ENCODE peak calls at places on chromosomes 3 and 15, in five cellular contexts. N, I, Z, U and K are unnamed samples.

GRCh38 chr3:197809356-197810020 is 18.4 kb downstream of the LRCH3 start:
- DNase-seq in N (no peak), I (peak), Z (peak), U (no peak), K (no peak)

GRCh38 chr15:39627456-39628130 is 46.7 kb downstream of the THBS1 start:
- DNase-seq in N (no peak), I (no peak), Z (no peak), U (no peak), K (no peak)

GRCh38 chr3:77871436-77871835 is 831.5 kb downstream of the ROBO2 start:
- DNase-seq in N (no peak), I (no peak), Z (no peak), U (no peak), K (no peak)

GRCh38 chr15:38758001-38758400 is 193.4 kb upstream of the RASGRP1 start:
- DNase-seq in N (no peak), I (peak), Z (peak), U (no peak), K (no peak)

GRCh38 chr3:98560911-98561310 is 29.1 kb downstream of the GPR15 start:
- DNase-seq in N (no peak), I (no peak), Z (no peak), U (no peak), K (no peak)

GRCh38 chr3:195003006-195003892 is 267.7 kb downstream of the XXYLT1 start:
- DNase-seq in N (no peak), I (peak), Z (peak), U (peak), K (no peak)

GRCh38 chr15:32030795-32031194 is 480 bp downstream of the CHRNA7 start:
- DNase-seq in N (no peak), I (no peak), Z (no peak), U (no peak), K (no peak)

GRCh38 chr3:85193565-85193964 is 234.8 kb downstream of the CADM2 start:
- DNase-seq in N (no peak), I (no peak), Z (no peak), U (no peak), K (no peak)

GRCh38 chr3:83765971-83766370 is 1192.8 kb upstream of the CADM2 start:
- DNase-seq in N (no peak), I (no peak), Z (no peak), U (no peak), K (no peak)

GRCh38 chr3:60323651-60324050 is 927.6 kb downstream of the FHIT start:
- DNase-seq in N (no peak), I (no peak), Z (no peak), U (no peak), K (no peak)

GRCh38 chr3:192879346-192880031 is 38.2 kb downstream of the MB21D2 start:
- DNase-seq in N (no peak), I (peak), Z (peak), U (no peak), K (no peak)

GRCh38 chr15:73688455-73688854 is 4.3 kb downstream of the CD276 start:
- DNase-seq in N (no peak), I (peak), Z (no peak), U (no peak), K (no peak)

GRCh38 chr15:51089699-51090098 is 5.0 kb downstream of the TNFAIP8L3 start:
- DNase-seq in N (no peak), I (peak), Z (peak), U (no peak), K (no peak)

GRCh38 chr15:36591534-36592411 is 12.3 kb downstream of the CDIN1 start:
- DNase-seq in N (no peak), I (peak), Z (peak), U (peak), K (no peak)

GRCh38 chr3:32630266-32630665 is 54.7 kb upstream of the CNOT10 start:
- DNase-seq in N (no peak), I (peak), Z (peak), U (no peak), K (no peak)

GRCh38 chr3:184676927-184677326 is 34.9 kb downstream of the MAGEF1 start:
- DNase-seq in N (no peak), I (no peak), Z (no peak), U (no peak), K (no peak)

GRCh38 chr15:25616471-25616870 is 177.6 kb upstream of the UBE3A start:
- DNase-seq in N (no peak), I (no peak), Z (no peak), U (no peak), K (no peak)

GRCh38 chr15:85408270-85408746 is 27.9 kb downstream of the AKAP13 start:
- DNase-seq in N (no peak), I (no peak), Z (no peak), U (no peak), K (no peak)

GRCh38 chr3:188294823-188295487 is 141.0 kb downstream of the LPP start:
- DNase-seq in N (no peak), I (peak), Z (peak), U (no peak), K (no peak)

GRCh38 chr3:171328419-171329082 is 131.7 kb downstream of the TNIK start:
- DNase-seq in N (peak), I (peak), Z (peak), U (no peak), K (no peak)

GRCh38 chr15:20294651-20295237 is 246.9 kb downstream of the GOLGA6L6 start:
- DNase-seq in N (no peak), I (no peak), Z (no peak), U (no peak), K (no peak)

GRCh38 chr3:10339376-10339955 is 18.6 kb upstream of the SEC13 start:
- DNase-seq in N (no peak), I (no peak), Z (no peak), U (no peak), K (no peak)

GRCh38 chr3:140186421-140186920 is 251.5 kb downstream of the CLSTN2 start:
- DNase-seq in N (no peak), I (peak), Z (peak), U (no peak), K (no peak)

GRCh38 chr3:113374078-113374477 is 67.2 kb downstream of the CFAP44 start:
- DNase-seq in N (no peak), I (no peak), Z (no peak), U (no peak), K (no peak)

GRCh38 chr15:50144342-50145120 is 25.5 kb upstream of the ATP8B4 start:
- DNase-seq in N (no peak), I (no peak), Z (no peak), U (no peak), K (no peak)

GRCh38 chr15:41782486-41783271 is 8.4 kb downstream of the MAPKBP1 start:
- DNase-seq in N (no peak), I (no peak), Z (no peak), U (no peak), K (no peak)

GRCh38 chr3:30810617-30811016 is 83.8 kb downstream of the GADL1 start:
- DNase-seq in N (no peak), I (peak), Z (no peak), U (peak), K (no peak)

GRCh38 chr3:38662544-38662943 is 13.1 kb upstream of the SCN5A start:
- DNase-seq in N (no peak), I (peak), Z (peak), U (no peak), K (no peak)

GRCh38 chr3:104519968-104520655 is 846.6 kb upstream of the ALCAM start:
- DNase-seq in N (no peak), I (no peak), Z (peak), U (no peak), K (no peak)

GRCh38 chr3:38613426-38613825 is 36.1 kb downstream of the SCN5A start:
- DNase-seq in N (no peak), I (no peak), Z (no peak), U (no peak), K (no peak)

GRCh38 chr3:23806322-23807160 is 786 bp downstream of the UBE2E1 start:
- DNase-seq in N (peak), I (peak), Z (peak), U (peak), K (no peak)

GRCh38 chr3:171974986-171975837 is 64.2 kb upstream of the FNDC3B start:
- DNase-seq in N (no peak), I (peak), Z (peak), U (no peak), K (no peak)

GRCh38 chr3:124582621-124583437 is 147.4 kb upstream of the UMPS start:
- DNase-seq in N (no peak), I (no peak), Z (no peak), U (no peak), K (no peak)

GRCh38 chr3:106339551-106339950 is 470.7 kb upstream of the CBLB start:
- DNase-seq in N (no peak), I (no peak), Z (peak), U (no peak), K (no peak)

GRCh38 chr15:79004336-79004735 is 59.5 kb upstream of the CTSH start:
- DNase-seq in N (no peak), I (peak), Z (peak), U (no peak), K (no peak)

GRCh38 chr3:55172913-55173312 is 245.1 kb upstream of the LRTM1 start:
- DNase-seq in N (no peak), I (no peak), Z (no peak), U (no peak), K (no peak)
- H3K4me3 ChIP-seq in N (no peak), I (no peak), Z (no peak), U (no peak), K (no peak)

DNA sequence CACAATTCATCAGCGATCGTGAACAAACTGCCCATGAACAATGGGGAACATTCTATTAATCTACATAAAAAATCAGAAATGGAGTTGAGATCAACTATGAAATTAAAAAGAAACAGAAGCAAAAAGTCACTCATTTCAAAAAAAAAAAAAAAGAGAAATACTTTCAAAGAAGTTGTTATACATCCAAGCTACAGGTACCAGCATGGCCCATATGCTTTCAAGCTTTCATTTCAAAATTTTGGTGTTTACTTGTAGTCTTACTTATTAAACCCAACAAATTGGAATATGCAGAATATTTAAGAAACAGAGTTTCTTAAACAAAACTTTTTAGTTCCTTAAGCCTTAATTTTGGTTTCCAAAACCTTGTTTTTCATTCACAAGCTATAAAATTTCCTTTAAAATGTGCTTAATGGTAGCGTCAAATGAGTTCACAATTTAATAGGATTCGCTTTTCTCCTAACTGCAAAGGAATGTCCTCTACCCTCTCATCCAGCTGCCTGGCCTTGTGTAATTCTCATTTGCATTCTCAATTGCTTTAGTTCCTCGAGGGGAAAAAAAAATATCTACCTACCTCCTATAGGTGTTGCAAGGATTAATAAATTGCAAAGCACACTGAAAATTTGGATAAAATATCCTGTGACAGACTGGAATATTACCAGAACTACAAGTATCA is 565.2 kb downstream of the ROBO1 start:
- DNase-seq in N (no peak), I (no peak), Z (no peak), U (no peak), K (no peak)
- H3K4me3 ChIP-seq in N (no peak), I (no peak), Z (no peak), U (no peak), K (no peak)

GRCh38 chr15:69300129-69300588 is 1.4 kb downstream of the PAQR5 start:
- DNase-seq in N (no peak), I (no peak), Z (no peak), U (no peak), K (no peak)
- H3K4me3 ChIP-seq in N (no peak), I (no peak), Z (no peak), U (no peak), K (no peak)

GRCh38 chr15:99250001-99250400 is 620 bp upstream of the TTC23 start:
- DNase-seq in N (no peak), I (no peak), Z (no peak), U (no peak), K (no peak)

GRCh38 chr15:99250494-99251435 is 516 bp upstream of the LRRC28 start:
- DNase-seq in N (peak), I (peak), Z (peak), U (peak), K (peak)

GRCh38 chr15:99247063-99247462 is 2.3 kb downstream of the TTC23 start:
- DNase-seq in N (no peak), I (no peak), Z (no peak), U (no peak), K (no peak)

GRCh38 chr15:99249270-99249817 is at the start of gene TTC23:
- DNase-seq in N (no peak), I (peak), Z (peak), U (no peak), K (no peak)

GRCh38 chr15:99248000-99248727 is 1.2 kb downstream of the TTC23 start:
- DNase-seq in N (no peak), I (no peak), Z (no peak), U (no peak), K (no peak)
- H3K4me3 ChIP-seq in N (no peak), I (peak), Z (peak), U (peak), K (no peak)

GRCh38 chr3:53495091-53495517 is 693 bp downstream of the CACNA1D start:
- DNase-seq in N (no peak), I (no peak), Z (no peak), U (no peak), K (no peak)

GRCh38 chr3:53495518-53496501 is 1.4 kb downstream of the CACNA1D start:
- DNase-seq in N (no peak), I (no peak), Z (no peak), U (no peak), K (peak)

GRCh38 chr3:53491276-53491675 is 3.1 kb upstream of the CACNA1D start:
- DNase-seq in N (no peak), I (no peak), Z (no peak), U (no peak), K (no peak)

GRCh38 chr3:53493997-53494791 is at the start of gene CACNA1D:
- DNase-seq in N (no peak), I (peak), Z (no peak), U (no peak), K (no peak)

GRCh38 chr3:53493618-53493996 is 804 bp upstream of the CACNA1D start:
- DNase-seq in N (no peak), I (no peak), Z (no peak), U (no peak), K (no peak)
- H3K4me3 ChIP-seq in N (no peak), I (no peak), Z (no peak), U (peak), K (peak)

GRCh38 chr15:90886291-90886614 is 1.9 kb downstream of the FES start:
- DNase-seq in N (no peak), I (no peak), Z (no peak), U (no peak), K (no peak)
- H3K4me3 ChIP-seq in N (no peak), I (no peak), Z (no peak), U (no peak), K (no peak)

DNA sequence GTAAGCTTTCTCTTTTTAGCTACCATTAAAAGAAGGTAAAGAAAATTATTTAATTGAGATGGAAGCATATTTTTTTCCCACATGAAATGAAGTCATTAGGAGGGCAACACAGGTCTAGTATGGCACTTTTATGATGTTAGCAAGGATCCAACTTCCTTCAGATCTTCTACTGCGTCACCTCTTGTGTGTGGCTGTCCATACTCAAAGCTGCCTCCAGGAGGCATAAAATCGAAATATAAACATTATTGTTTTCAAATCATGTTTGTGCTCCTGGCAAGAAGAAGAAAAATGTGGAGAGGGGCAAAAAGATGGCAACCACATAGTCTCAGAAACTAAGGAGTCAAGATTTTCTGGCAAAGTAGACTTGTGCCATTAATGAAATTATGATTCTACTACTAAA is 791.7 kb upstream of the EPHA6 start:
- DNase-seq in N (no peak), I (no peak), Z (no peak), U (no peak), K (no peak)
- H3K4me3 ChIP-seq in N (no peak), I (no peak), Z (no peak), U (no peak), K (no peak)

GRCh38 chr15:55743615-55743978 is 645 bp upstream of the PRTG start:
- DNase-seq in N (no peak), I (no peak), Z (no peak), U (no peak), K (no peak)

GRCh38 chr15:55742927-55743614 is at the start of gene PRTG:
- DNase-seq in N (no peak), I (peak), Z (peak), U (peak), K (peak)

GRCh38 chr15:55741592-55742497 is 1.1 kb downstream of the PRTG start:
- DNase-seq in N (no peak), I (peak), Z (no peak), U (peak), K (no peak)

GRCh38 chr15:55740981-55741591 is 1.9 kb downstream of the PRTG start:
- DNase-seq in N (no peak), I (no peak), Z (no peak), U (no peak), K (no peak)

DNA sequence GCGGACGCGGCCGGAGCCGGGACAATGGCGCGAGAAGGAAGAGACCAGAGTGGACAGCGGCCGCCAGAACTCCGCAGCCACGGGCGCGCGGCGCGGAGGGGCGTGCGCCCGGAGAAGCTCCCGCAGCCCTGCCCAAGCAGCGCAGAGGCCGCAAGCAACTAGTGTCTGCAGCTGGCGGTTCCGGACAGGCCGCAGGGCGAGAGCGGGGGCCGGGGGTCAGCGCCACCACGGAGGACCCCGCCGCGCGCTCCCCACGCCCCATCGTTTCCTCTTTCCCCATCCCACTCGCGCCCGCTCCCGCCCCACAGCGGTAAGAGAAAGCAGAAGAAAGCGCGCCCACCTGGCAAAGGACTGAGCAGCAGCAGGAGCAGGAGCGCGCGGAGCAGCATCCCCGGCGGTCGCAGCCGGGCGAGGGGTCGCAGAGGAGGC is 440 bp downstream of the PRTG start:
- DNase-seq in N (no peak), I (peak), Z (peak), U (peak), K (peak)
- H3K4me3 ChIP-seq in N (peak), I (peak), Z (peak), U (peak), K (peak)